ENCODE peak calls at places on chromosomes 2 and 18, in ten cellular contexts. A is stimulated activated naive CD8-positive, alpha-beta T cell treated with anti-CD3 and anti-CD28 coated beads, Interleukin-15, amount 100 ng/mL, for 72 hours; W is lower leg skin; B is stimulated activated CD4-positive, alpha-beta T cell treated with anti-CD3 and anti-CD28 coated beads, Interleukin-1b, Interleukin-23, amount 100 ng/mL, for 4 hours; O is effector memory CD8-positive, alpha-beta T cell; Y is activated T-cell treated with anti-CD3 and anti-CD28 coated beads for 4 hours; Z is erythroblast; S is stimulated activated CD8-positive, alpha-beta memory T cell treated with anti-CD3 and anti-CD28 coated beads, Interleukin-12 subunit alpha, Interleukin-12 subunit beta, amount 100 ng/mL, for 4 hours; F is CD4-positive, CD25-positive, alpha-beta regulatory T cell; I is adrenal gland. D is an unnamed sample.
A peak's percentile ranks its signal among the peaks of the same experiment; 100 is the strongest.

GRCh38 chr2:197869501-197870111 is 65.2 kb downstream of the PLCL1 start:
- DNase-seq in A (no peak), W (no peak), B (no peak), O (no peak), Y (no peak), Z (no peak), S (no peak), F (peak; percentile 78), I (no peak), D (no peak)

GRCh38 chr2:121289271-121289670 is 4.3 kb upstream of the TFCP2L1 start:
- DNase-seq in A (no peak), W (no peak), B (no peak), O (no peak), Y (no peak), Z (no peak), S (no peak), F (no peak), I (peak; percentile 35), D (no peak)

GRCh38 chr2:150468350-150468960 is 19.0 kb downstream of the RND3 start:
- DNase-seq in A (no peak), W (no peak), B (no peak), O (no peak), Y (no peak), Z (no peak), S (no peak), F (no peak), I (no peak), D (no peak)

GRCh38 chr2:118539290-118539689 is 308.2 kb downstream of the EN1 start:
- DNase-seq in A (peak; percentile 10), W (peak; percentile 19), B (no peak), O (no peak), Y (no peak), Z (peak; percentile 13), S (no peak), F (peak; percentile 13), I (peak; percentile 54), D (no peak)

GRCh38 chr2:95207111-95207961 is at the start of gene ZNF892:
- DNase-seq in A (peak; percentile 81), W (peak; percentile 87), B (peak; percentile 79), O (peak; percentile 60), Y (peak; percentile 72), Z (peak; percentile 87), S (peak; percentile 69), F (peak; percentile 85), I (peak; percentile 92), D (peak; percentile 93)

GRCh38 chr2:102872388-102872787 is 110.6 kb downstream of the TMEM182 start:
- DNase-seq in A (no peak), W (no peak), B (no peak), O (no peak), Y (no peak), Z (peak; percentile 2), S (no peak), F (no peak), I (no peak), D (no peak)

GRCh38 chr2:37653805-37654378 is 17.6 kb downstream of the CDC42EP3 start:
- DNase-seq in A (peak; percentile 35), W (peak; percentile 38), B (no peak), O (no peak), Y (no peak), Z (no peak), S (no peak), F (no peak), I (peak; percentile 74), D (no peak)

GRCh38 chr2:27446057-27446456 is 3.9 kb downstream of the KRTCAP3 start:
- DNase-seq in A (peak; percentile 37), W (peak; percentile 65), B (no peak), O (no peak), Y (no peak), Z (no peak), S (no peak), F (peak; percentile 57), I (no peak), D (no peak)

GRCh38 chr18:9876523-9876866 is 9.3 kb upstream of the TXNDC2 start:
- DNase-seq in A (no peak), W (no peak), B (no peak), O (no peak), Y (no peak), Z (peak; percentile 74), S (no peak), F (no peak), I (no peak), D (no peak)

GRCh38 chr2:237590272-237591020 is at the start of gene RAB17:
- DNase-seq in A (no peak), W (no peak), B (no peak), O (no peak), Y (no peak), Z (no peak), S (no peak), F (no peak), I (no peak), D (no peak)

GRCh38 chr18:24497052-24497754 is 36.8 kb downstream of the HRH4 start:
- DNase-seq in A (no peak), W (no peak), B (no peak), O (no peak), Y (no peak), Z (no peak), S (no peak), F (no peak), I (no peak), D (no peak)

GRCh38 chr2:8412586-8412985 is 269.3 kb upstream of the ID2 start:
- DNase-seq in A (no peak), W (peak; percentile 54), B (no peak), O (no peak), Y (no peak), Z (no peak), S (no peak), F (no peak), I (peak; percentile 64), D (no peak)

GRCh38 chr2:3622967-3623366 is 28.1 kb downstream of the COLEC11 start:
- DNase-seq in A (no peak), W (no peak), B (no peak), O (no peak), Y (no peak), Z (no peak), S (no peak), F (no peak), I (no peak), D (no peak)

GRCh38 chr2:225076125-225076524 is 33.9 kb upstream of the DOCK10 start:
- DNase-seq in A (no peak), W (no peak), B (no peak), O (no peak), Y (no peak), Z (no peak), S (no peak), F (no peak), I (no peak), D (no peak)

GRCh38 chr2:129690049-129690448 is 289.4 kb upstream of the RAB6C start:
- DNase-seq in A (no peak), W (no peak), B (no peak), O (no peak), Y (no peak), Z (no peak), S (no peak), F (no peak), I (no peak), D (no peak)

GRCh38 chr2:10331702-10332401 is 29.1 kb downstream of the HPCAL1 start:
- DNase-seq in A (peak; percentile 81), W (no peak), B (no peak), O (peak; percentile 50), Y (peak; percentile 31), Z (peak; percentile 10), S (no peak), F (peak; percentile 62), I (no peak), D (peak; percentile 48)